ENCODE peak calls at places on chromosome 17, in eight cellular contexts. X is ovary; M is tibial artery; O is right atrium auricular region; H is colonic mucosa; U is left ventricle myocardium inferior; J is CD8-positive, alpha-beta T cell; T is uterus. E is an unnamed sample.

GRCh38 chr17:30074726-30075125 is 41.9 kb upstream of the NSRP1 start:
- DNase-seq in X (no peak), M (no peak), O (no peak), H (no peak), U (no peak), J (no peak), T (no peak), E (no peak)

GRCh38 chr17:49616546-49617205 is 41.0 kb downstream of the NXPH3 start:
- DNase-seq in X (peak; percentile 73), M (peak; percentile 83), O (peak; percentile 82), H (peak; percentile 28), U (peak; percentile 75), J (no peak), T (peak; percentile 80), E (peak; percentile 79)

GRCh38 chr17:12789976-12790805 is 893 bp downstream of the ARHGAP44 start:
- DNase-seq in X (peak; percentile 16), M (no peak), O (no peak), H (peak; percentile 45), U (peak; percentile 15), J (no peak), T (peak; percentile 24), E (no peak)

GRCh38 chr17:77328823-77329740 is 188.3 kb downstream of the SEC14L1 start:
- DNase-seq in X (peak; percentile 6), M (no peak), O (no peak), H (peak; percentile 26), U (no peak), J (no peak), T (peak; percentile 14), E (no peak)

GRCh38 chr17:63075969-63076368 is 109.9 kb downstream of the TANC2 start:
- DNase-seq in X (no peak), M (no peak), O (no peak), H (no peak), U (no peak), J (no peak), T (no peak), E (no peak)

GRCh38 chr17:43667506-43668438 is 6.0 kb upstream of the MEOX1 start:
- DNase-seq in X (no peak), M (no peak), O (no peak), H (no peak), U (no peak), J (no peak), T (no peak), E (no peak)

GRCh38 chr17:40063034-40063765 is 435 bp downstream of the THRA start:
- DNase-seq in X (peak; percentile 56), M (peak; percentile 77), O (no peak), H (peak; percentile 56), U (peak; percentile 50), J (peak; percentile 46), T (peak; percentile 65), E (peak; percentile 70)

GRCh38 chr17:81230043-81230820 is 7.5 kb upstream of the CEP131 start:
- DNase-seq in X (no peak), M (no peak), O (no peak), H (no peak), U (no peak), J (no peak), T (no peak), E (peak; percentile 54)

GRCh38 chr17:45016823-45017222 is 34.6 kb downstream of the DCAKD start:
- DNase-seq in X (no peak), M (no peak), O (no peak), H (no peak), U (no peak), J (no peak), T (no peak), E (no peak)

GRCh38 chr17:17511971-17512858 is 16.0 kb upstream of the RASD1 start:
- DNase-seq in X (peak; percentile 37), M (no peak), O (no peak), H (no peak), U (peak; percentile 9), J (no peak), T (no peak), E (peak; percentile 72)

GRCh38 chr17:64992325-64992802 is 64.2 kb downstream of the GNA13 start:
- DNase-seq in X (no peak), M (no peak), O (no peak), H (no peak), U (no peak), J (no peak), T (no peak), E (no peak)

GRCh38 chr17:12603566-12603965 is 62.1 kb upstream of the MYOCD start:
- DNase-seq in X (no peak), M (no peak), O (no peak), H (no peak), U (no peak), J (no peak), T (no peak), E (no peak)

GRCh38 chr17:65953316-65954147 is 238.4 kb downstream of the CEP112 start:
- DNase-seq in X (no peak), M (no peak), O (no peak), H (no peak), U (no peak), J (no peak), T (no peak), E (no peak)

GRCh38 chr17:16915752-16916556 is 56.0 kb downstream of the TNFRSF13B start:
- DNase-seq in X (no peak), M (peak; percentile 57), O (peak; percentile 56), H (peak; percentile 68), U (peak; percentile 40), J (no peak), T (no peak), E (no peak)

GRCh38 chr17:632551-632950 is 82.1 kb downstream of the VPS53 start:
- DNase-seq in X (no peak), M (no peak), O (no peak), H (no peak), U (no peak), J (no peak), T (no peak), E (no peak)

GRCh38 chr17:58534331-58534730 is 19.9 kb upstream of the MTMR4 start:
- DNase-seq in X (no peak), M (no peak), O (no peak), H (no peak), U (no peak), J (no peak), T (no peak), E (no peak)

GRCh38 chr17:82668631-82669099 is 20.4 kb upstream of the WDR45B start:
- DNase-seq in X (no peak), M (no peak), O (no peak), H (peak; percentile 67), U (peak; percentile 59), J (peak; percentile 51), T (no peak), E (peak; percentile 84)
- TF ChIP-seq CTCF in X (no peak), M (peak; percentile 64), O (peak; percentile 71), H (peak; percentile 45), U (peak; percentile 70), J (no peak), T (peak; percentile 34), E (peak; percentile 68)

DNA sequence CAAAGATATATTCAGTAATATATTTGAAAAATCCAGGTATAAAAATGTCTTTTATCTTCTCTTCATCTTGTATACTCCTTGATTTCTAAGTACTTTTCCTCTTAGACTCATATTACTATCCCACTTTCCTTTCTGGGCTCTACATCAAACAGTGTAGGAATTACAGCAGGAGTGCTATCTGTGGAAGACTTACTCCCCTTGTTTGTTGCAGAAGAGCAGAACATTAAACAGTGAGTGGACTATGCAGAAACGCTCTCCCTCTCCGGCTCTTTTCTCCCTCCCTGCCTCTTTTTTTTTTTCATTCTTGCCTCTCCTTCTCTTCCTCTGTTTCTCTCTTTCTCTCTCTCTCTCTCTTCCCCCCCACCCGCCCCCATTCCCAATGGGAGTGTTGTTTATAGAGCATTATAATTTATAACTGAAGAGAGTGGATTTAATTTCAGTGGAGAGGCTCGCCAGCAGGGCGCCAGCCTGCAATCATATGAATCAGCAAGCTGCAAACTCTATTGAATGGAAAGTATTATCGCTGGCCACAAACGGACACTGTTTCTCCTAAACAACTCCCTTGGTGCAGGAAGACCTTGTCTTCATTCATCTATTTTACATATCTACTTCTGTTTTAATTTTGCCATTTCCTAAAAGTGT is 242.3 kb upstream of the TBX2 start:
- DNase-seq in X (no peak), M (no peak), O (no peak), H (no peak), U (no peak), J (no peak), T (no peak), E (no peak)
- H3K36me3 ChIP-seq in X (no peaks in the 10 kb centered on the region), M (no peaks in the 10 kb centered on the region), O (no peaks in the 10 kb centered on the region), H (no peaks in the 10 kb centered on the region), U (no peaks in the 10 kb centered on the region), J (no peaks in the 10 kb centered on the region), T (no peaks in the 10 kb centered on the region), E (no peaks in the 10 kb centered on the region)

GRCh38 chr17:8835631-8836364 is 31.7 kb downstream of the PIK3R6 start:
- DNase-seq in X (no peak), M (no peak), O (peak; percentile 21), H (peak; percentile 0), U (no peak), J (no peak), T (no peak), E (no peak)

GRCh38 chr17:8836821-8837426 is 30.6 kb downstream of the PIK3R6 start:
- DNase-seq in X (no peak), M (no peak), O (peak; percentile 21), H (peak; percentile 10), U (no peak), J (no peak), T (no peak), E (no peak)

GRCh38 chr17:8839410-8839935 is 28.0 kb downstream of the PIK3R6 start:
- DNase-seq in X (no peak), M (no peak), O (peak; percentile 1), H (no peak), U (no peak), J (no peak), T (no peak), E (no peak)

GRCh38 chr17:8837438-8838075 is 29.9 kb downstream of the PIK3R6 start:
- DNase-seq in X (no peak), M (no peak), O (peak; percentile 42), H (no peak), U (no peak), J (no peak), T (no peak), E (no peak)

GRCh38 chr17:8838551-8839095 is 28.9 kb downstream of the PIK3R6 start:
- DNase-seq in X (no peak), M (no peak), O (peak; percentile 42), H (no peak), U (no peak), J (no peak), T (no peak), E (no peak)
- H3K4me1 ChIP-seq in X (no peaks in the 10 kb centered on the region), M (no peaks in the 10 kb centered on the region), O (no peaks in the 10 kb centered on the region), H (no peaks in the 10 kb centered on the region), U (peaks cover 12% of the 10 kb centered on the region), J (no peaks in the 10 kb centered on the region), T (no peaks in the 10 kb centered on the region), E (no peaks in the 10 kb centered on the region)

GRCh38 chr17:73211745-73212144 is 18.9 kb downstream of the COG1 start:
- DNase-seq in X (no peak), M (no peak), O (no peak), H (no peak), U (no peak), J (peak; percentile 88), T (no peak), E (peak; percentile 8)

GRCh38 chr17:73214008-73214407 is 21.2 kb downstream of the COG1 start:
- DNase-seq in X (no peak), M (no peak), O (no peak), H (no peak), U (no peak), J (no peak), T (no peak), E (no peak)

GRCh38 chr17:73209436-73209835 is 16.6 kb downstream of the COG1 start:
- DNase-seq in X (no peak), M (no peak), O (no peak), H (no peak), U (no peak), J (no peak), T (no peak), E (no peak)

GRCh38 chr17:73208139-73208827 is 15.4 kb downstream of the COG1 start:
- DNase-seq in X (no peak), M (no peak), O (no peak), H (no peak), U (no peak), J (no peak), T (no peak), E (no peak)

GRCh38 chr17:73210002-73210678 is 17.3 kb downstream of the COG1 start:
- DNase-seq in X (no peak), M (no peak), O (no peak), H (no peak), U (no peak), J (no peak), T (no peak), E (no peak)
- TF ChIP-seq CTCF in X (no peak), M (peak; percentile 8), O (peak; percentile 22), H (no peak), U (peak; percentile 35), J (no peak), T (no peak), E (peak; percentile 11)

E was measured in psoas muscle.